ENCODE peak calls at places on chromosome 2, in nine cellular contexts. One of them, this sample, is unnamed.

GRCh38 chr2:130327703-130328527 is 14.8 kb upstream of the IMP4 start:
- DNase-seq in Calu3: no peak
- DNase-seq in body of pancreas: no peak
- DNase-seq in WTC11: peak
- DNase-seq in endodermal cell: peak
- DNase-seq in RWPE1: peak
- DNase-seq in type B pancreatic cell: no peak
- DNase-seq in activated CD8-positive, alpha-beta T cell treated with anti-CD3 and anti-CD28 coated beads for 36 hours: no peak
- DNase-seq in NB4: no peak
- DNase-seq in this sample: peak

GRCh38 chr2:155846249-155846648 is 486.3 kb downstream of the NR4A2 start:
- DNase-seq in Calu3: peak
- DNase-seq in body of pancreas: no peak
- DNase-seq in WTC11: no peak
- DNase-seq in endodermal cell: no peak
- DNase-seq in RWPE1: no peak
- DNase-seq in type B pancreatic cell: no peak
- DNase-seq in activated CD8-positive, alpha-beta T cell treated with anti-CD3 and anti-CD28 coated beads for 36 hours: no peak
- DNase-seq in NB4: no peak
- DNase-seq in this sample: no peak

GRCh38 chr2:139142252-139142651 is 362.1 kb upstream of the NXPH2 start:
- DNase-seq in Calu3: peak
- DNase-seq in body of pancreas: no peak
- DNase-seq in WTC11: no peak
- DNase-seq in endodermal cell: peak
- DNase-seq in RWPE1: peak
- DNase-seq in type B pancreatic cell: no peak
- DNase-seq in activated CD8-positive, alpha-beta T cell treated with anti-CD3 and anti-CD28 coated beads for 36 hours: no peak
- DNase-seq in NB4: peak
- DNase-seq in this sample: no peak

GRCh38 chr2:240579771-240580614 is 6.5 kb upstream of the CAPN10 start:
- DNase-seq in Calu3: peak
- DNase-seq in body of pancreas: peak
- DNase-seq in WTC11: peak
- DNase-seq in endodermal cell: peak
- DNase-seq in RWPE1: peak
- DNase-seq in type B pancreatic cell: no peak
- DNase-seq in activated CD8-positive, alpha-beta T cell treated with anti-CD3 and anti-CD28 coated beads for 36 hours: peak
- DNase-seq in NB4: peak
- DNase-seq in this sample: no peak

GRCh38 chr2:137964066-137964858 is at the start of gene HNMT:
- DNase-seq in Calu3: peak
- DNase-seq in body of pancreas: peak
- DNase-seq in WTC11: peak
- DNase-seq in endodermal cell: peak
- DNase-seq in RWPE1: no peak
- DNase-seq in type B pancreatic cell: peak
- DNase-seq in activated CD8-positive, alpha-beta T cell treated with anti-CD3 and anti-CD28 coated beads for 36 hours: no peak
- DNase-seq in NB4: peak
- DNase-seq in this sample: no peak

GRCh38 chr2:200319587-200320337 is 13.3 kb downstream of the SPATS2L start:
- DNase-seq in Calu3: no peak
- DNase-seq in body of pancreas: no peak
- DNase-seq in WTC11: no peak
- DNase-seq in endodermal cell: no peak
- DNase-seq in RWPE1: peak
- DNase-seq in type B pancreatic cell: no peak
- DNase-seq in activated CD8-positive, alpha-beta T cell treated with anti-CD3 and anti-CD28 coated beads for 36 hours: no peak
- DNase-seq in NB4: no peak
- DNase-seq in this sample: no peak

GRCh38 chr2:207670887-207671286 is 40.6 kb upstream of the CCNYL1 start:
- DNase-seq in Calu3: no peak
- DNase-seq in body of pancreas: no peak
- DNase-seq in WTC11: peak
- DNase-seq in endodermal cell: peak
- DNase-seq in RWPE1: no peak
- DNase-seq in type B pancreatic cell: no peak
- DNase-seq in activated CD8-positive, alpha-beta T cell treated with anti-CD3 and anti-CD28 coated beads for 36 hours: no peak
- DNase-seq in NB4: peak
- DNase-seq in this sample: no peak

GRCh38 chr2:48529676-48530032 is 300 bp upstream of the STON1 start:
- DNase-seq in Calu3: no peak
- DNase-seq in body of pancreas: no peak
- DNase-seq in WTC11: peak
- DNase-seq in endodermal cell: no peak
- DNase-seq in RWPE1: no peak
- DNase-seq in type B pancreatic cell: no peak
- DNase-seq in activated CD8-positive, alpha-beta T cell treated with anti-CD3 and anti-CD28 coated beads for 36 hours: peak
- DNase-seq in NB4: no peak
- DNase-seq in this sample: peak

GRCh38 chr2:182649316-182649715 is 66.7 kb upstream of the DNAJC10 start:
- DNase-seq in Calu3: peak
- DNase-seq in body of pancreas: no peak
- DNase-seq in WTC11: peak
- DNase-seq in endodermal cell: peak
- DNase-seq in RWPE1: peak
- DNase-seq in type B pancreatic cell: no peak
- DNase-seq in activated CD8-positive, alpha-beta T cell treated with anti-CD3 and anti-CD28 coated beads for 36 hours: peak
- DNase-seq in NB4: peak
- DNase-seq in this sample: no peak

GRCh38 chr2:175234153-175234552 is 52.6 kb upstream of the ATP5MC3 start:
- DNase-seq in Calu3: no peak
- DNase-seq in body of pancreas: no peak
- DNase-seq in WTC11: no peak
- DNase-seq in endodermal cell: no peak
- DNase-seq in RWPE1: no peak
- DNase-seq in type B pancreatic cell: no peak
- DNase-seq in activated CD8-positive, alpha-beta T cell treated with anti-CD3 and anti-CD28 coated beads for 36 hours: no peak
- DNase-seq in NB4: peak
- DNase-seq in this sample: no peak

DNA sequence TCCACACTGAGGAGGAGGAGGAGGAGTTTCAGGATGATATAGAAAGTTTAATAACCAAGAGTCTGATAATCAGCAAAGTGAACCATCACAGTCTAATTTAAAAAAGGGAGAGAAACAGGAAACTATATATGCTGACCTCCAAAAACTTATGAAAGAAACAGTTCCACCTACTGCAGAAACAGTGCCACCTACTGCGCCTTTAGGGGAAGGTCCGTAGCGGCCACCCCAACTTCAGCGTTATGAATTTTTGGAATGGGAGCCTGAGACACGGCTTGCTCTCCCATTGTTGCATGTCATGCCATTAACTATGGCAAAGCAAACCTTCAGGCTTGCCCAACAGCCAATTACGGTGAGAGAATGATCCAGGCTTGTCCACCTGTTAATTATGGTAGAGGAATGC is 1719.2 kb upstream of the LRRTM1 start:
- DNase-seq in Calu3: no peak
- DNase-seq in body of pancreas: no peak
- DNase-seq in WTC11: peak
- DNase-seq in endodermal cell: peak
- DNase-seq in RWPE1: no peak
- DNase-seq in type B pancreatic cell: no peak
- DNase-seq in activated CD8-positive, alpha-beta T cell treated with anti-CD3 and anti-CD28 coated beads for 36 hours: no peak
- DNase-seq in NB4: peak
- DNase-seq in this sample: no peak
- TF ChIP-seq CTCF in Calu3: no peak
- TF ChIP-seq CTCF in body of pancreas: no peak
- TF ChIP-seq CTCF in WTC11: peak
- TF ChIP-seq CTCF in endodermal cell: peak
- TF ChIP-seq CTCF in RWPE1: no peak
- TF ChIP-seq CTCF in type B pancreatic cell: peak
- TF ChIP-seq CTCF in activated CD8-positive, alpha-beta T cell treated with anti-CD3 and anti-CD28 coated beads for 36 hours: no peak
- TF ChIP-seq CTCF in NB4: peak
- TF ChIP-seq CTCF in this sample: peak

DNA sequence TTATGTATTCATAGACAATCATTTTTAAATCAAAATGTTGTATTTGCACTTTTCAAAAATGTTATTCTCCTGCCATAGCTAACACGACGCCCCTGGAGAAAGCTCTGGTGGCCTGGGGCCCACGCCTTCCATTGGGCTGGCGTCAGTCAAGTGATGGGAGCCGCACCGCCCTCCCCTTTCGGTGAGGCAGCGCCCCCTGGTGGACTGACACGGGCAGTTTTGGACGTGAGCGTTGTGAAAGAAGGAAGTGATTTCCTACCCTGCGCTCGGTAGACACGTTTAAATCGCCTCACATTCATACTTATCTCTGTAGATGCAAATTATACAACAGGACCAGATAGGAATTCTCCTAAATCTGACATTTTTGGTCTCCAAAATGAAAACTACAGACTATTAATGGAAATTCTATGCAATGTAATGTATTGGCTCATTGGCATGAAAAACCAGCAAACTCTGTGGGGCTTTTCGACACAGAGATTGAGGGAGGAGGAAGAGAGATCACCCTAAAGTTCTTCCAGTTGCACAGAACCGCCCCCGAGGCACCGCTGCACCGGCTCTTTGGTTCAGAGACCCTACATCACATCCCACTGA is 326.2 kb upstream of the SOX11 start:
- DNase-seq in Calu3: peak
- DNase-seq in body of pancreas: peak
- DNase-seq in WTC11: peak
- DNase-seq in endodermal cell: peak
- DNase-seq in RWPE1: peak
- DNase-seq in type B pancreatic cell: peak
- DNase-seq in activated CD8-positive, alpha-beta T cell treated with anti-CD3 and anti-CD28 coated beads for 36 hours: peak
- DNase-seq in NB4: peak
- DNase-seq in this sample: peak
- TF ChIP-seq CTCF in Calu3: peak
- TF ChIP-seq CTCF in body of pancreas: peak
- TF ChIP-seq CTCF in WTC11: peak
- TF ChIP-seq CTCF in endodermal cell: peak
- TF ChIP-seq CTCF in RWPE1: peak
- TF ChIP-seq CTCF in type B pancreatic cell: peak
- TF ChIP-seq CTCF in activated CD8-positive, alpha-beta T cell treated with anti-CD3 and anti-CD28 coated beads for 36 hours: peak
- TF ChIP-seq CTCF in NB4: peak
- TF ChIP-seq CTCF in this sample: peak

GRCh38 chr2:31694444-31694843 is 113.7 kb upstream of the SRD5A2 start:
- DNase-seq in Calu3: no peak
- DNase-seq in body of pancreas: no peak
- DNase-seq in WTC11: no peak
- DNase-seq in endodermal cell: no peak
- DNase-seq in RWPE1: no peak
- DNase-seq in type B pancreatic cell: no peak
- DNase-seq in activated CD8-positive, alpha-beta T cell treated with anti-CD3 and anti-CD28 coated beads for 36 hours: no peak
- DNase-seq in NB4: peak
- DNase-seq in this sample: no peak
- TF ChIP-seq CTCF in Calu3: no peak
- TF ChIP-seq CTCF in body of pancreas: no peak
- TF ChIP-seq CTCF in WTC11: no peak
- TF ChIP-seq CTCF in endodermal cell: peak
- TF ChIP-seq CTCF in RWPE1: no peak
- TF ChIP-seq CTCF in type B pancreatic cell: peak
- TF ChIP-seq CTCF in activated CD8-positive, alpha-beta T cell treated with anti-CD3 and anti-CD28 coated beads for 36 hours: no peak
- TF ChIP-seq CTCF in NB4: peak
- TF ChIP-seq CTCF in this sample: no peak

DNA sequence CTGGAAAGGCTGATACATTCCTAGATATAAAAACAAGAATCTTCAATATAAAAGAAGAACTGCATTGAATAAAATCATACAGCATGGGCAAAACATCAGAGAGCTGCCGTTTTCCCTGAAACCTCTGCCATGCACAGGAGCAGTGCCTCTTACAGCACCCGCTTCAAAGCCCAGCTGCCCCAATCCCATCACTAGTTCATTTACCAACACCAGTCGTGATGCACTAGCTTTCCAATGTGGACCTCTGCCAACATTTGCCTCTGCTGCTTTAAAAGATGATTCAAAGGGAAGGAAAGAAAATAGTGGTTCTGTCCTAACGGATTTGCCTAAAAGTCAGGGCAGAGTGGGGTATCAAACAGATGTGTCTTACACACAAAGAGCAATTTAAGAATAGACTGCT is 43.4 kb upstream of the AP1S3 start:
- DNase-seq in Calu3: no peak
- DNase-seq in body of pancreas: no peak
- DNase-seq in WTC11: no peak
- DNase-seq in endodermal cell: no peak
- DNase-seq in RWPE1: no peak
- DNase-seq in type B pancreatic cell: no peak
- DNase-seq in activated CD8-positive, alpha-beta T cell treated with anti-CD3 and anti-CD28 coated beads for 36 hours: no peak
- DNase-seq in NB4: no peak
- DNase-seq in this sample: no peak
- TF ChIP-seq CTCF in Calu3: no peak
- TF ChIP-seq CTCF in body of pancreas: no peak
- TF ChIP-seq CTCF in WTC11: no peak
- TF ChIP-seq CTCF in endodermal cell: no peak
- TF ChIP-seq CTCF in RWPE1: no peak
- TF ChIP-seq CTCF in type B pancreatic cell: no peak
- TF ChIP-seq CTCF in activated CD8-positive, alpha-beta T cell treated with anti-CD3 and anti-CD28 coated beads for 36 hours: no peak
- TF ChIP-seq CTCF in NB4: no peak
- TF ChIP-seq CTCF in this sample: no peak